ENCODE peak calls at places on chromosome 3, in five cellular contexts. Z is HCT116, V is SK-N-SH, H is GM12878, T is K562. J is an unnamed sample.

GRCh38 chr3:113063126-113063894 is 72.5 kb downstream of the GTPBP8 start:
- DNase-seq in T (no peak), H (no peak), Z (no peak), V (no peak), J (no peak)

GRCh38 chr3:195110647-195111321 is 160.2 kb downstream of the XXYLT1 start:
- DNase-seq in H (no peak), Z (no peak), T (no peak), V (no peak), J (no peak)

GRCh38 chr3:126537116-126537729 is 13.3 kb downstream of the CHST13 start:
- DNase-seq in V (no peak), H (no peak), Z (no peak), T (no peak), J (no peak)

GRCh38 chr3:133447751-133448477 is 48.1 kb downstream of the BFSP2 start:
- DNase-seq in Z (no peak), T (no peak), V (no peak), H (no peak), J (no peak)

GRCh38 chr3:49413338-49413734 is 1.1 kb downstream of the TCTA start:
- DNase-seq in V (no peak), T (peak; percentile 4), H (no peak), Z (no peak), J (no peak)

GRCh38 chr3:76456322-76456721 is 583.6 kb upstream of the ROBO2 start:
- DNase-seq in T (no peak), H (no peak), V (no peak), Z (no peak), J (no peak)

GRCh38 chr3:99536555-99537314 is 101.7 kb upstream of the COL8A1 start:
- DNase-seq in V (no peak), Z (no peak), T (no peak), H (no peak), J (no peak)

GRCh38 chr3:113111308-113111707 is 100.0 kb upstream of the BOC start:
- DNase-seq in T (no peak), H (no peak), V (no peak), Z (no peak), J (no peak)

GRCh38 chr3:64571982-64572381 is 115.8 kb downstream of the ADAMTS9 start:
- DNase-seq in Z (no peak), H (no peak), V (no peak), T (no peak), J (peak; percentile 16)

GRCh38 chr3:58556761-58557181 is 19.8 kb upstream of the ACOX2 start:
- DNase-seq in T (no peak), V (peak; percentile 41), H (no peak), Z (no peak), J (no peak)

GRCh38 chr3:161671141-161671540 is 174.5 kb downstream of the OTOL1 start:
- DNase-seq in T (no peak), Z (no peak), V (no peak), H (no peak), J (no peak)

GRCh38 chr3:124599779-124600693 is 130.2 kb upstream of the UMPS start:
- DNase-seq in Z (peak; percentile 58), T (no peak), V (no peak), H (no peak), J (no peak)

GRCh38 chr3:50050361-50050760 is 38.4 kb upstream of the RBM5 start:
- DNase-seq in T (no peak), H (no peak), V (no peak), Z (no peak), J (no peak)

GRCh38 chr3:169173231-169173630 is 490.3 kb downstream of the MECOM start:
- DNase-seq in H (no peak), Z (peak; percentile 22), T (no peak), V (no peak), J (no peak)

GRCh38 chr3:141482250-141482937 is 4.4 kb upstream of the RASA2 start:
- DNase-seq in H (no peak), V (no peak), Z (peak; percentile 15), T (no peak), J (no peak)

GRCh38 chr3:51340311-51340829 is 44.7 kb upstream of the MANF start:
- DNase-seq in H (no peak), T (no peak), Z (peak; percentile 83), V (no peak), J (peak; percentile 55)

GRCh38 chr3:66035763-66036477 is 2.8 kb downstream of the MAGI1 start:
- DNase-seq in V (no peak), Z (no peak), T (no peak), H (no peak), J (peak; percentile 54)

GRCh38 chr3:150020527-150020926 is 49.8 kb upstream of the PFN2 start:
- DNase-seq in Z (no peak), T (no peak), H (no peak), V (no peak), J (no peak)

GRCh38 chr3:9280477-9281219 is 31.2 kb upstream of the SRGAP3 start:
- DNase-seq in T (no peak), Z (no peak), V (peak; percentile 61), H (no peak), J (no peak)

GRCh38 chr3:86208782-86209181 is 782.2 kb downstream of the VGLL3 start:
- DNase-seq in V (no peak), H (no peak), T (no peak), Z (no peak), J (no peak)

GRCh38 chr3:28134792-28135375 is 106.5 kb upstream of the CMC1 start:
- DNase-seq in H (no peak), Z (no peak), T (no peak), V (no peak), J (no peak)

GRCh38 chr3:106339551-106339950 is 470.7 kb upstream of the CBLB start:
- DNase-seq in H (no peak), T (no peak), Z (no peak), V (no peak), J (no peak)

GRCh38 chr3:184584001-184584891 is 22.7 kb downstream of the EPHB3 start:
- DNase-seq in V (peak; percentile 65), H (no peak), T (no peak), Z (no peak), J (no peak)

GRCh38 chr3:104696470-104696869 is 670.2 kb upstream of the ALCAM start:
- DNase-seq in H (no peak), T (no peak), Z (no peak), V (no peak), J (no peak)

GRCh38 chr3:194617827-194618226 is 15.4 kb downstream of the TMEM44 start:
- DNase-seq in V (no peak), T (no peak), Z (no peak), H (no peak), J (no peak)

GRCh38 chr3:174186339-174186984 is 672.7 kb upstream of the NAALADL2 start:
- DNase-seq in T (no peak), Z (no peak), V (no peak), H (no peak), J (no peak)

GRCh38 chr3:174191895-174192294 is 667.2 kb upstream of the NAALADL2 start:
- DNase-seq in H (no peak), V (no peak), T (no peak), Z (no peak), J (no peak)

GRCh38 chr3:174193559-174193958 is 665.6 kb upstream of the NAALADL2 start:
- DNase-seq in H (no peak), V (no peak), Z (no peak), T (no peak), J (no peak)

DNA sequence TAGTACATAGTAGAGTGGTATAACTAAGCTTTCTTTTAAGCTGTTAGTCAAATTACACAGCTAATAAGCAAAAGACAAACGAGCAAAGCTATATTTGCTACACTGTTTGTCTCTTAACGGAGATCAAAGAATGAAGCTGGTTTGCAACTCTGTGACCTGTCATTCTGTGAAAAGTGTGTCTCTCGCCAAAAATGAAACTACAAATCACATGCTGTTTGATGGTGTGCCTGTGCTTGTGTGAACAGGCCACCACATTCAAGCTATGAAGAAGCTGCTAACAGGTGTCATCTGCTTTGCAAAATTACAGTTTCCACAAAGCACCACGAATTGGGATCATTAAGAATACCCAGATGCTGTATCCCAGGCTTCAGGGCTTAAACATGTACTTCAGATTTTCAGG is 667.8 kb upstream of the NAALADL2 start:
- DNase-seq in H (peak; percentile 12), Z (no peak), T (no peak), V (no peak), J (no peak)
- TF ChIP-seq YY1 in H (no peak), Z (no peak), T (no peak), V (no peak), J (no peak)

GRCh38 chr3:12756635-12757034 is 2.4 kb downstream of the TMEM40 start:
- DNase-seq in T (no peak), Z (no peak), V (no peak), H (no peak), J (no peak)
- H3K4me3 ChIP-seq in T (no peak overlapping the region), Z (no peak overlapping the region), V (no peak overlapping the region), H (no peak overlapping the region), J (no peak overlapping the region)

GRCh38 chr3:32401541-32402052 is 9.9 kb downstream of the CMTM7 start:
- DNase-seq in V (peak; percentile 91), T (no peak), H (no peak), Z (no peak), J (peak; percentile 39)
- H3K4me1 ChIP-seq in V (peaks cover 7% of the 10 kb centered on the region), T (peaks cover 6% of the 10 kb centered on the region), H (peaks cover 3% of the 10 kb centered on the region), Z (peaks cover 55% of the 10 kb centered on the region), J (peaks cover 3% of the 10 kb centered on the region)

GRCh38 chr3:158702815-158703481 is 29.3 kb downstream of the RARRES1 start:
- DNase-seq in T (no peak), Z (no peak), V (no peak), H (no peak), J (no peak)
- TF ChIP-seq YY1 in T (no peak), Z (no peak), V (no peak), H (no peak), J (no peak)